ENCODE peak calls at places on chromosome 10, in eight cellular contexts. Z is midbrain; I is left cardiac atrium; Y is lung; P is NAMALWA; H is GM12865; L is stimulated activated CD8-positive, alpha-beta memory T cell treated with anti-CD3 and anti-CD28 coated beads, Interleukin-2, amount 100 ng/mL, for 48 hours; W is AG08396. Q is an unnamed sample.

GRCh38 chr10:77350711-77351119 is 286.9 kb downstream of the KCNMA1 start:
- DNase-seq in Z (no peak), I (peak; percentile 66), Y (peak; percentile 32), P (no peak), H (no peak), L (peak; percentile 32), W (peak; percentile 94), Q (peak; percentile 96)

GRCh38 chr10:75106242-75106641 is 5.2 kb upstream of the SAMD8 start:
- DNase-seq in Z (no peak), I (no peak), Y (no peak), P (no peak), H (peak; percentile 68), L (no peak), W (no peak), Q (no peak)

GRCh38 chr10:130138479-130138866 is 2.3 kb downstream of the GLRX3 start:
- DNase-seq in Z (no peak), I (no peak), Y (peak; percentile 77), P (no peak), H (peak; percentile 27), L (no peak), W (peak; percentile 66), Q (peak; percentile 40)

GRCh38 chr10:67790534-67791408 is 47.2 kb downstream of the DNAJC12 start:
- DNase-seq in Z (no peak), I (no peak), Y (no peak), P (peak; percentile 36), H (peak; percentile 54), L (no peak), W (no peak), Q (peak; percentile 43)

GRCh38 chr10:62818426-62819011 is 2.4 kb upstream of the EGR2 start:
- DNase-seq in Z (peak; percentile 19), I (peak; percentile 31), Y (no peak), P (no peak), H (peak; percentile 51), L (no peak), W (no peak), Q (peak; percentile 65)

GRCh38 chr10:1169981-1170866 is 114.0 kb downstream of the WDR37 start:
- DNase-seq in Z (no peak), I (no peak), Y (no peak), P (no peak), H (no peak), L (no peak), W (no peak), Q (no peak)

GRCh38 chr10:95201736-95202135 is 7.7 kb downstream of the ACSM6 start:
- DNase-seq in Z (no peak), I (no peak), Y (no peak), P (no peak), H (peak; percentile 31), L (no peak), W (peak; percentile 56), Q (peak; percentile 58)

GRCh38 chr10:124217906-124218769 is 124.7 kb upstream of the CHST15 start:
- DNase-seq in Z (no peak), I (no peak), Y (no peak), P (peak; percentile 10), H (no peak), L (no peak), W (no peak), Q (no peak)

GRCh38 chr10:103276251-103276936 is 544 bp upstream of the INA start:
- DNase-seq in Z (no peak), I (no peak), Y (no peak), P (no peak), H (no peak), L (no peak), W (no peak), Q (no peak)

GRCh38 chr10:100747826-100748231 is 2.4 kb downstream of the PAX2 start:
- DNase-seq in Z (no peak), I (no peak), Y (no peak), P (no peak), H (no peak), L (no peak), W (peak; percentile 22), Q (no peak)

GRCh38 chr10:75105576-75106197 is 5.8 kb upstream of the SAMD8 start:
- DNase-seq in Z (no peak), I (no peak), Y (no peak), P (no peak), H (no peak), L (no peak), W (no peak), Q (no peak)

GRCh38 chr10:77695186-77695585 is 57.6 kb upstream of the KCNMA1 start:
- DNase-seq in Z (no peak), I (no peak), Y (no peak), P (no peak), H (no peak), L (no peak), W (no peak), Q (no peak)

GRCh38 chr10:94006591-94007550 is 13.1 kb downstream of the PLCE1 start:
- DNase-seq in Z (no peak), I (no peak), Y (peak; percentile 61), P (no peak), H (no peak), L (no peak), W (peak; percentile 42), Q (peak; percentile 73)

GRCh38 chr10:122196218-122196617 is 74.9 kb upstream of the BTBD16 start:
- DNase-seq in Z (no peak), I (no peak), Y (no peak), P (no peak), H (no peak), L (no peak), W (no peak), Q (no peak)

GRCh38 chr10:43233601-43234430 is 33.0 kb downstream of the RASGEF1A start:
- DNase-seq in Z (no peak), I (peak; percentile 6), Y (no peak), P (no peak), H (no peak), L (no peak), W (no peak), Q (no peak)

GRCh38 chr10:35442006-35442405 is 105.7 kb downstream of the CCNY start:
- DNase-seq in Z (no peak), I (no peak), Y (no peak), P (no peak), H (no peak), L (no peak), W (no peak), Q (no peak)

GRCh38 chr10:86946215-86947170 is 10.9 kb downstream of the MMRN2 start:
- DNase-seq in Z (no peak), I (peak; percentile 74), Y (peak; percentile 29), P (no peak), H (no peak), L (no peak), W (no peak), Q (no peak)

GRCh38 chr10:127196227-127196954 is at the start of gene INSYN2A:
- DNase-seq in Z (peak; percentile 73), I (peak; percentile 45), Y (no peak), P (no peak), H (no peak), L (no peak), W (peak; percentile 81), Q (peak; percentile 84)

GRCh38 chr10:50396491-50397311 is 145.4 kb upstream of the ASAH2 start:
- DNase-seq in Z (no peak), I (no peak), Y (no peak), P (no peak), H (peak; percentile 77), L (no peak), W (no peak), Q (peak; percentile 51)

GRCh38 chr10:104707602-104708160 is 66.6 kb downstream of the SORCS3 start:
- DNase-seq in Z (no peak), I (no peak), Y (no peak), P (no peak), H (no peak), L (no peak), W (no peak), Q (no peak)

GRCh38 chr10:55519264-55519663 is 718.2 kb upstream of the PCDH15 start:
- DNase-seq in Z (no peak), I (no peak), Y (no peak), P (no peak), H (no peak), L (no peak), W (no peak), Q (no peak)

Q was measured in GM03348.